ENCODE peak calls at places on chromosome 22, in six cellular contexts. S is GM13976, V is neural progenitor cell, B is endothelial cell, T is omental fat pad, W is AG09319. K is an unnamed sample.

GRCh38 chr22:45188779-45189178 is 25.1 kb downstream of the NUP50 start:
- DNase-seq in S (no peak), V (no peak), B (no peak), T (no peak), W (no peak), K (no peak)

GRCh38 chr22:49404020-49404419 is 423.7 kb downstream of the BRD1 start:
- DNase-seq in S (no peak), V (no peak), B (no peak), T (no peak), W (no peak), K (no peak)

GRCh38 chr22:46053563-46054090 is 76.7 kb upstream of the WNT7B start:
- DNase-seq in S (peak; percentile 61), V (no peak), B (no peak), T (peak; percentile 41), W (no peak), K (peak; percentile 56)

GRCh38 chr22:24413726-24414385 is 13.5 kb upstream of the ADORA2A start:
- DNase-seq in S (no peak), V (no peak), B (no peak), T (no peak), W (no peak), K (no peak)

GRCh38 chr22:49772692-49773091 is 55.0 kb downstream of the BRD1 start:
- DNase-seq in S (no peak), V (no peak), B (no peak), T (no peak), W (no peak), K (peak; percentile 21)

GRCh38 chr22:29702025-29702930 is 17.5 kb upstream of the CABP7 start:
- DNase-seq in S (no peak), V (peak; percentile 58), B (no peak), T (no peak), W (no peak), K (no peak)

GRCh38 chr22:44729391-44730012 is 22.9 kb upstream of the ARHGAP8 start:
- DNase-seq in S (no peak), V (no peak), B (no peak), T (no peak), W (peak; percentile 15), K (peak; percentile 59)

GRCh38 chr22:32661737-32662586 is 139.5 kb upstream of the TIMP3 start:
- DNase-seq in S (no peak), V (no peak), B (no peak), T (no peak), W (no peak), K (no peak)

GRCh38 chr22:30444632-30445437 is 19.3 kb downstream of the MTFP1 start:
- DNase-seq in S (peak; percentile 87), V (peak; percentile 82), B (peak; percentile 82), T (no peak), W (no peak), K (peak; percentile 80)

GRCh38 chr22:50012201-50013181 is at the start of gene IL17REL:
- DNase-seq in S (no peak), V (no peak), B (peak; percentile 8), T (no peak), W (no peak), K (no peak)

GRCh38 chr22:40723396-40723933 is 44.2 kb downstream of the MCHR1 start:
- DNase-seq in S (no peak), V (no peak), B (no peak), T (no peak), W (no peak), K (no peak)
- TF ChIP-seq CTCF in S (no peak), V (no peak), B (no peak), T (no peak), W (no peak), K (no peak)

GRCh38 chr22:37101311-37102063 is 8.0 kb downstream of the TMPRSS6 start:
- DNase-seq in S (no peak), V (no peak), B (no peak), T (no peak), W (no peak), K (peak; percentile 23)

GRCh38 chr22:37103151-37103550 is 6.4 kb downstream of the TMPRSS6 start:
- DNase-seq in S (no peak), V (no peak), B (no peak), T (no peak), W (no peak), K (no peak)

GRCh38 chr22:37095113-37095512 is 14.4 kb downstream of the TMPRSS6 start:
- DNase-seq in S (no peak), V (no peak), B (no peak), T (no peak), W (no peak), K (peak; percentile 91)

GRCh38 chr22:37100589-37101127 is 8.9 kb downstream of the TMPRSS6 start:
- DNase-seq in S (peak; percentile 57), V (no peak), B (no peak), T (no peak), W (no peak), K (peak; percentile 71)

GRCh38 chr22:37098976-37099577 is 10.4 kb downstream of the TMPRSS6 start:
- DNase-seq in S (peak; percentile 60), V (peak; percentile 42), B (no peak), T (no peak), W (no peak), K (peak; percentile 17)
- TF ChIP-seq CTCF in S (peak; percentile 5), V (peak; percentile 42), B (no peak), T (no peak), W (no peak), K (peak; percentile 36)

GRCh38 chr22:35352214-35353111 is 28.4 kb upstream of the HMOX1 start:
- DNase-seq in S (peak; percentile 67), V (peak; percentile 74), B (peak; percentile 49), T (peak; percentile 47), W (no peak), K (peak; percentile 89)
- TF ChIP-seq CTCF in S (peak; percentile 39), V (peak; percentile 62), B (no peak), T (no peak), W (peak; percentile 13), K (peak; percentile 20)

DNA sequence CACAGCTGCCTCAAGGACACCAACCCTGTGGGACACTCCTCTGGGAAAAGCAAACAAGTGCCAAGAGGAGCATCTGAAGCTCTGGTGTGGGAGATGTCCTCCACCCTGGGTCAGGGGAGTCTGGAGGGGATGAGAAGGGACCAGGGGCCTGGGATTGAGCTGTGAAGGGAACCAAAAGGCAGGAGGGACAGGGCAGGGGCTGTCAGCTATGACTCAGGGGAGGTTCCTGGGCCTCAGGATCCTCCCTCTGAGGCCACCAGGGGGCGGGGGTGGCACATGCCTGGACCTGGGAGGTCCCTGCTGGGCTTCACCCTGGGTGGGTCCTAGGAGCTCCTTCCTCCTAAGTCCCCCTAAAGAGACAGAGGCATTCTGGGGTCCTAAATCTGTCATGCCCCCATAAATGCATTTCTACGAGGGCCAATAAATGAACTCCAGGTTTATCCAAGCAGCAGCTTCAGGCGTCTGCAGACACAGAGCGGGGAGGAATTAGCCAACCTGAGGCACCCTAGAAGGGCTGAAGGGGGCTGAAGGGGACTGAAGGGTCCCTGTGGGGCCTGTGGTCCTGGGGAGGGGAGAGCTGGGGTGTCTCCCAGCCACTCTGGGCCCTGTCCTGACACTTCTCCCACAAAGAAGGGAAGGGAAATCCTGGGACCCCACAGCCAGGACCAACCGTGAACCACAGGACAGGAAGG is 31.9 kb upstream of the IGLL5 start:
- DNase-seq in S (peak; percentile 64), V (peak; percentile 54), B (peak; percentile 70), T (no peak), W (no peak), K (peak; percentile 68)
- TF ChIP-seq CTCF in S (peak; percentile 34), V (peak; percentile 56), B (peak; percentile 71), T (no peak), W (peak; percentile 33), K (peak; percentile 55)

GRCh38 chr22:20392983-20393704 is 807 bp upstream of the ZNF74 start:
- DNase-seq in S (no peak), V (no peak), B (no peak), T (no peak), W (no peak), K (no peak)

GRCh38 chr22:20391222-20391621 is 2.7 kb upstream of the ZNF74 start:
- DNase-seq in S (no peak), V (no peak), B (no peak), T (no peak), W (no peak), K (no peak)

GRCh38 chr22:20395181-20395896 is 1.4 kb downstream of the ZNF74 start:
- DNase-seq in S (no peak), V (no peak), B (no peak), T (no peak), W (no peak), K (no peak)

GRCh38 chr22:20395897-20396287 is 1.9 kb downstream of the ZNF74 start:
- DNase-seq in S (no peak), V (no peak), B (no peak), T (no peak), W (no peak), K (no peak)

DNA sequence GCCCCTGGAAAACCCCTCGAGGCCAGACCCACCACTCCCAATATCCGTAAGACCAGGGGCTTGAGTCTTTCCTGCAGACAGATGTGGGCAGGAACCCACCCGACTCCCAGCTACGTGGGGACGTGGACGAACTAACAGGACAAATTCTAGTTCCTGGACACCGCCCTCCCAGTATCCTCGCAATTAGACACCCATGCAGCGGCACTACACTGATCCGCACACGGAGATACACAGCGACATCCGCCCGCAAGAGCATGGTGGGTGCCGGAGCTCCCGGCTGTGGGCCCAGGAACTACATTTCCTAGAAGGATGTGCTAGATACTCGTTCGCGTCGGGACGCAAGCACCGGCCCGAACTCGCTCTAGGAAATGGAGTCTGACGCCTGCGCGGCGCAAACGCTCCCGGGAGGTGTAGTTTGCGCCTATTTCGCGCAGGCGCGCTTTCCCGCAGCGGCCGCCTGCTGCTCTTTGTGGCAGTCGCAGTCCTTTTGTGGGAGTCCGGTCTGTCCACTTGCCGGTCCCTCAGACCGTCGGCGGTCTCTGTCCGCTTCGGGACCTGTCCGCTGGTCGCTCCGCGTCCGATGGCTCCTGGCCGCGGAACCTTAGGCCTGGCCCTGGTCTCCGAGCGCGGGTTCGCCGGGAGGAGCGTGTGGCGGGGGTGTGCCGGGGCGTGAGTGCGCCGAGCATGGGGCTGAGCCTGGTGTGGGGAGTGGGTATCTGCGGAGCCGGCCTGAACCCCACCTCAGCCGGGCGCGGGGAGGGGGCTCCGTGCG is at the start of gene ZNF74:
- DNase-seq in S (peak; percentile 90), V (peak; percentile 97), B (peak; percentile 83), T (peak; percentile 55), W (peak; percentile 74), K (peak; percentile 87)
- TF ChIP-seq CTCF in S (no peak), V (no peak), B (no peak), T (no peak), W (no peak), K (no peak)

GRCh38 chr22:21824439-21824912 is 43.0 kb downstream of the MAPK1 start:
- DNase-seq in S (no peak), V (no peak), B (no peak), T (no peak), W (no peak), K (no peak)
- TF ChIP-seq CTCF in S (no peak), V (no peak), B (no peak), T (no peak), W (no peak), K (no peak)

GRCh38 chr22:43226368-43226979 is 39.5 kb upstream of the TTLL12 start:
- DNase-seq in S (no peak), V (peak; percentile 89), B (no peak), T (no peak), W (no peak), K (no peak)
- TF ChIP-seq CTCF in S (no peak), V (peak; percentile 35), B (no peak), T (no peak), W (peak; percentile 11), K (no peak)

K was measured in activated CD8-positive, alpha-beta T cell treated with anti-CD3 and anti-CD28 coated beads for 36 hours.